ENCODE peak calls at places on chromosomes 1 and 21, in five cellular contexts. J is HuH-7; G is stimulated activated CD4-positive, alpha-beta T cell treated with anti-CD3 and anti-CD28 coated beads, Interleukin-1b, Interleukin-23, amount 100 ng/mL, for 24 hours; C is H4; R is left ventricle myocardium inferior. M is an unnamed sample.

GRCh38 chr1:107326823-107327445 is 186.1 kb downstream of the NTNG1 start:
- DNase-seq in J (no peak), G (no peak), R (no peak), C (no peak), M (no peak)

GRCh38 chr21:23162213-23162946 is 2164.2 kb downstream of the NCAM2 start:
- DNase-seq in C (peak; percentile 16), R (no peak), G (no peak), J (no peak), M (no peak)

GRCh38 chr1:9630331-9631081 is 21.0 kb upstream of the PIK3CD start:
- DNase-seq in G (no peak), R (no peak), C (no peak), J (no peak), M (no peak)

GRCh38 chr1:162699366-162699765 is 67.1 kb downstream of the DDR2 start:
- DNase-seq in C (no peak), G (no peak), R (no peak), J (no peak), M (no peak)

GRCh38 chr1:44646711-44647110 is 27.6 kb downstream of the TMEM53 start:
- DNase-seq in J (no peak), G (no peak), C (no peak), R (no peak), M (no peak)

GRCh38 chr21:44666401-44667320 is at the start of gene KRTAP12-2:
- DNase-seq in C (no peak), G (no peak), R (peak; percentile 71), J (no peak), M (no peak)

GRCh38 chr1:166839600-166840308 is 479 bp downstream of the POGK start:
- DNase-seq in C (peak; percentile 24), G (peak; percentile 31), R (peak; percentile 61), J (peak; percentile 31), M (peak; percentile 80)

GRCh38 chr1:6185151-6185550 is 5.0 kb upstream of the CHD5 start:
- DNase-seq in R (no peak), C (no peak), J (no peak), G (no peak), M (no peak)

GRCh38 chr1:244356371-244356770 is 95.3 kb downstream of the ADSS2 start:
- DNase-seq in R (no peak), J (no peak), C (no peak), G (no peak), M (no peak)

GRCh38 chr1:120178799-120179419 is 2.6 kb upstream of the SEC22B start:
- DNase-seq in R (no peak), J (no peak), G (no peak), C (peak; percentile 3), M (no peak)

GRCh38 chr1:212566522-212567479 is 41.8 kb upstream of the ATF3 start:
- DNase-seq in J (no peak), G (no peak), C (peak; percentile 95), R (no peak), M (no peak)

GRCh38 chr1:226476066-226476465 is 68.2 kb upstream of the PARP1 start:
- DNase-seq in C (no peak), R (no peak), J (no peak), G (no peak), M (no peak)

GRCh38 chr1:22749919-22750670 is 39.5 kb downstream of the EPHB2 start:
- DNase-seq in C (peak; percentile 92), R (no peak), J (no peak), G (no peak), M (no peak)

GRCh38 chr1:10398278-10398733 is 558 bp upstream of the PGD start:
- DNase-seq in G (no peak), J (no peak), C (no peak), R (no peak), M (no peak)

GRCh38 chr1:114531094-114531493 is 20.1 kb upstream of the TRIM33 start:
- DNase-seq in R (no peak), J (no peak), G (no peak), C (no peak), M (no peak)

GRCh38 chr1:170360601-170361000 is 171.4 kb upstream of the GORAB start:
- DNase-seq in G (no peak), J (no peak), C (no peak), R (no peak), M (no peak)

GRCh38 chr21:33070921-33071877 is 1.3 kb downstream of the OLIG1 start:
- DNase-seq in J (no peak), C (no peak), R (no peak), G (no peak), M (no peak)

GRCh38 chr1:183069562-183070216 is 46.5 kb downstream of the LAMC1 start:
- DNase-seq in C (no peak), G (no peak), R (no peak), J (no peak), M (peak; percentile 52)

GRCh38 chr1:113859478-113860175 is 11.9 kb downstream of the PTPN22 start:
- DNase-seq in R (no peak), G (no peak), C (no peak), J (no peak), M (no peak)

GRCh38 chr1:66728021-66728420 is 24.2 kb upstream of the DYNLT5 start:
- DNase-seq in R (no peak), G (no peak), J (no peak), C (no peak), M (no peak)

GRCh38 chr1:89547563-89548485 is 23.2 kb downstream of the LRRC8B start:
- DNase-seq in C (no peak), R (no peak), G (no peak), J (no peak), M (no peak)

GRCh38 chr1:14443164-14443787 is 155.2 kb upstream of the KAZN start:
- DNase-seq in J (no peak), R (no peak), G (no peak), C (peak; percentile 67), M (no peak)

GRCh38 chr1:178093958-178094751 is at the start of gene RASAL2:
- DNase-seq in R (peak; percentile 73), C (peak; percentile 25), G (no peak), J (peak; percentile 64), M (peak; percentile 77)

GRCh38 chr21:42059141-42059540 is 12.0 kb upstream of the UMODL1 start:
- DNase-seq in R (no peak), C (no peak), J (no peak), G (no peak), M (no peak)

GRCh38 chr21:18030248-18030647 is 211.1 kb upstream of the C21orf91 start:
- DNase-seq in G (no peak), J (no peak), C (peak; percentile 16), R (no peak), M (no peak)

GRCh38 chr1:98304888-98305287 is 356.6 kb upstream of the SNX7 start:
- DNase-seq in G (no peak), R (no peak), C (no peak), J (no peak), M (no peak)

GRCh38 chr1:174114788-174115448 is 44.4 kb upstream of the RABGAP1L start:
- DNase-seq in R (no peak), G (no peak), J (peak; percentile 39), C (peak; percentile 66), M (no peak)

GRCh38 chr1:195141294-195141693 is 1466.9 kb downstream of the KCNT2 start:
- DNase-seq in R (no peak), J (no peak), G (no peak), C (no peak), M (no peak)

GRCh38 chr1:118136511-118136937 is 48.5 kb downstream of the SPAG17 start:
- DNase-seq in G (no peak), R (no peak), C (peak; percentile 78), J (no peak), M (peak; percentile 52)

GRCh38 chr1:85199667-85200366 is 999 bp downstream of the SYDE2 start:
- DNase-seq in J (no peak), G (no peak), C (no peak), R (no peak), M (no peak)

GRCh38 chr1:205191127-205191577 is 20.4 kb downstream of the DSTYK start:
- DNase-seq in R (no peak), J (no peak), C (no peak), G (no peak), M (no peak)

GRCh38 chr1:36040238-36040637 is 43.7 kb upstream of the TEKT2 start:
- DNase-seq in R (no peak), G (no peak), J (no peak), C (no peak), M (no peak)

GRCh38 chr1:23325393-23325792 is 18.7 kb downstream of the HNRNPR start:
- DNase-seq in G (no peak), C (no peak), R (no peak), J (no peak), M (no peak)

GRCh38 chr21:38741976-38742309 is 63.8 kb upstream of the ETS2 start:
- DNase-seq in C (no peak), J (no peak), G (no peak), R (no peak), M (no peak)

M was measured in lower lobe of right lung.